ENCODE peak calls at places on chromosomes 2 and 18, in four cellular contexts. G is HepG2, U is GM12878, H is K562. X is an unnamed sample.

GRCh38 chr2:170770304-170771048 is at the start of gene ERICH2:
- DNase-seq in G (peak; percentile 81), U (no peak), H (peak; percentile 97), X (peak; percentile 88)

GRCh38 chr18:47150029-47150823 is at the start of gene HDHD2:
- DNase-seq in G (peak; percentile 58), U (no peak), H (peak; percentile 79), X (peak; percentile 73)

GRCh38 chr2:74560591-74560990 is 6.1 kb downstream of the DOK1 start:
- DNase-seq in G (no peak), U (no peak), H (no peak), X (no peak)

GRCh38 chr2:232327089-232328037 is 51.2 kb upstream of the ALPP start:
- DNase-seq in G (peak; percentile 59), U (no peak), H (peak; percentile 57), X (peak; percentile 77)

GRCh38 chr18:29164020-29164706 is 987.2 kb upstream of the CDH2 start:
- DNase-seq in G (peak; percentile 3), U (no peak), H (no peak), X (no peak)

GRCh38 chr2:172234716-172235661 is 132.3 kb upstream of the DLX2 start:
- DNase-seq in G (peak; percentile 56), U (no peak), H (peak; percentile 21), X (peak; percentile 25)

GRCh38 chr2:200449149-200449548 is 60.7 kb downstream of the KCTD18 start:
- DNase-seq in G (no peak), U (no peak), H (no peak), X (no peak)

GRCh38 chr2:74927617-74928016 is 30.8 kb upstream of the POLE4 start:
- DNase-seq in G (no peak), U (no peak), H (no peak), X (no peak)

GRCh38 chr2:150716186-150716585 is 228.7 kb upstream of the RND3 start:
- DNase-seq in G (no peak), U (no peak), H (no peak), X (no peak)

GRCh38 chr18:35458677-35459441 is 38.9 kb downstream of the INO80C start:
- DNase-seq in G (peak; percentile 86), U (peak; percentile 20), H (peak; percentile 89), X (no peak)

GRCh38 chr2:128746356-128746755 is 427.7 kb upstream of the HS6ST1 start:
- DNase-seq in G (peak; percentile 21), U (no peak), H (no peak), X (no peak)

GRCh38 chr18:39752351-39752750 is 2186.8 kb upstream of the CELF4 start:
- DNase-seq in G (no peak), U (no peak), H (no peak), X (no peak)

DNA sequence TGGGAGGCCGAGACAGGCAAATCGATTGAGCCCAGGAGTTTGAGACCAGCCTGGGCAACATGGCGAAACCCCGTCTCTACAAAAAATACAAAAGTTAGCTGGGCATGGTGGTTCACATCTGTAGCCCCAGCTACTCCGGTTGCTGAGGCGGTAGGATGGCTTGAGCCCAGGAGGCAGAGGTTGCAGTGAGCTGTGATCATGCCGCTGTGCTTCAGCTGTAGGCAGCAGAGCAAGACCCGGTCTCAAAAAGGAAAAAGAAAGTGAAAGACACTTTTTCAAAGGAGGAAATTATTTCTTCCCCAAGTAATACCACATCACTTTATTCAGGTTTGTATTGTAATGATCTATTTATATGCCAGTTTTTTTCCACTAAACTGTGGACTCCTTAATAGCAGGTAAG is 35.7 kb upstream of the TAF4B start:
- DNase-seq in G (no peak), U (peak; percentile 74), H (no peak), X (no peak)
- TF ChIP-seq SP1 in G (no peak), U (no peak), H (no peak), X (no peak)

DNA sequence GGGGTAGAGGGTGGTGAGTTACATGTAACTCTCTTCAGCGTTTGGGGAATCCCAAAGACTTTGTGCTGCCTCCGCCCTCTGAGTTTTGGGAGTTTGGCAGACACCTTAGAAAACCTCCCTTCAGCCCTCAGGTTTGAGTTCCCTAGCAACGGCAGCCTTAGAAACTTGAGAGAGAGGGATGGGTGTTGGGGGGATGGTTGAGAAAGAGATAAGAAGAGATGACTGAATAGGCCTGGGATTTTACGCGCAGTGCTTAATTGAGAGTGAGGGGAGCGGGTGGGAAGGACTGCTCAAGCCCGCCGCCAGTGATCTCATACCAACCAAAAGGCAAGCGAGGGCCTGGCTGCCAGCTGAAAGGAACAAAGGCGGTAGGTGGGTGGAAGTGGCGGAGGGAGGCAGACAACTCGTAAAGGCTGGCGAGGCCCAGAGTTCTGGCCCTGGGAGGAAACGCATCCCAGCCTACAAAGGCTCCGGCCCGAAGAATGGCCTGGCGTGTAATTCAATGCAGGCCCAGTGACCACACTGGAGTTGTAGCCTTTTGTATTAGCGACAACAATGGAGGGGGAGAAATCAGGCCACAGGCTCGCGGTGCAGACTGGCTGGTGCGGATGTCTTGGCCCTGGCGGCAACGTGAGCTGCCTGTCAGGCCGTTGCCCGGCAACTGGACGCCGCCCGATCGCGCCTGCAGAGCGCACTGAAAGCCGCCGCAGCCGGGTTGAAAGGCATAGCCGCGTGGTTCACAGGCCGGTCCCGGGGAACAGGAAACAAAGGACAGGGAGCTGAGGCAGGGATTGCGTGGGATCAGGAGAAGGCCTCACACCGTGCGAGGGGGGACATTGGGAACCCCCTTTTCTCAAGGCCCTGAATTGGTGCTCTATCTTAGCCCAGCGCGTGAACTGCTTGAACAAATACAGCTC is 39.9 kb upstream of the DARS1 start:
- DNase-seq in G (no peak), U (no peak), H (peak; percentile 23), X (peak; percentile 81)
- TF ChIP-seq FOXK2 in G (no peak), U (no peak), H (no peak), X (no peak)

GRCh38 chr2:157158111-157158510 is 99.4 kb upstream of the GALNT5 start:
- DNase-seq in G (no peak), U (no peak), H (no peak), X (no peak)
- TF ChIP-seq FOXM1 in G (no peak), U (no peak), H (no peak), X (no peak)

GRCh38 chr2:72827999-72828646 is 2.3 kb upstream of the EXOC6B start:
- DNase-seq in G (peak; percentile 22), U (no peak), H (no peak), X (no peak)
- TF ChIP-seq SP1 in G (no peak), U (no peak), H (no peak), X (no peak)

GRCh38 chr2:10167316-10167715 is 44.8 kb downstream of the RRM2 start:
- DNase-seq in G (no peak), U (no peak), H (no peak), X (no peak)
- TF ChIP-seq FOXK2 in G (no peak), U (no peak), H (no peak), X (no peak)

GRCh38 chr18:61752973-61753372 is 139.8 kb downstream of the RNF152 start:
- DNase-seq in G (no peak), U (no peak), H (no peak), X (no peak)
- TF ChIP-seq FOXM1 in G (no peak), U (no peak), H (no peak), X (no peak)

GRCh38 chr18:10898417-10898974 is 250.9 kb downstream of the PIEZO2 start:
- DNase-seq in G (no peak), U (no peak), H (no peak), X (no peak)

GRCh38 chr18:10895976-10896375 is 253.4 kb downstream of the PIEZO2 start:
- DNase-seq in G (peak; percentile 23), U (no peak), H (no peak), X (no peak)

GRCh38 chr18:10900435-10900834 is 248.9 kb downstream of the PIEZO2 start:
- DNase-seq in G (peak; percentile 77), U (no peak), H (no peak), X (no peak)

DNA sequence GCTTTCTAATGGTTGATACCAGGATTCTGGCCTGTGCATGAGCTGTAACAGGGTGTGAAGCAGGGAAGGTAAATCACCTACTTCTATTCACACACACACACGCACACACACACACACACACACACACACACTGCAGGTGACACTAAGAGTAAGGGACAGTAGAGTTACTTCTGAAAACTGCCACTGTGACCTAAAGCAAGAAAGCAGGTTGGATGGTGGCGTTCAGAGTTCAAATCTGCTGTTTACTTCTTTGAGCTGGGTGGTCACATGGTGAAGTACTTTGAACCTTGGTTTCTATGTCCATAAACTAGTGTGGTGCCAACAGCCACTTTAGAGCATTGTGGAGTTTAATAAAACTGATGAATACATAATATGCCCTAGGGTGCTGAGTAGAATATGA is 248.0 kb downstream of the PIEZO2 start:
- DNase-seq in G (peak; percentile 70), U (no peak), H (no peak), X (no peak)
- TF ChIP-seq SP1 in G (no peak), U (no peak), H (no peak), X (no peak)

X was measured in HEK293T.